ENCODE peak calls at places on chromosomes 11 and 22, in four cellular contexts. U is AG08395, W is WTC11, R is HL-60. Y is an unnamed sample.

GRCh38 chr11:69843529-69843921 is 24.3 kb upstream of the FGF3 start:
- DNase-seq in W (no peak), R (no peak), U (no peak), Y (no peak)

GRCh38 chr11:121838571-121838970 is 277.4 kb downstream of the BLID start:
- DNase-seq in R (no peak), W (no peak), U (no peak), Y (no peak)

GRCh38 chr11:112797072-112797471 is 164.1 kb upstream of the NCAM1 start:
- DNase-seq in R (no peak), W (peak), U (no peak), Y (no peak)

GRCh38 chr11:71418643-71419042 is 29.6 kb downstream of the DHCR7 start:
- DNase-seq in U (no peak), W (no peak), R (no peak), Y (no peak)

GRCh38 chr11:70471254-70471653 is 72.9 kb downstream of the CTTN start:
- DNase-seq in R (peak), W (peak), U (no peak), Y (no peak)

GRCh38 chr22:49963647-49964026 is 3.1 kb downstream of the PIM3 start:
- DNase-seq in R (no peak), U (no peak), W (no peak), Y (no peak)

GRCh38 chr11:86279713-86280112 is 22.3 kb upstream of the HIKESHI start:
- DNase-seq in W (no peak), U (no peak), R (peak), Y (no peak)

GRCh38 chr11:3631331-3631730 is 10.5 kb downstream of the ART5 start:
- DNase-seq in U (no peak), R (no peak), W (no peak), Y (no peak)

GRCh38 chr11:12287009-12287373 is 90.4 kb upstream of the PARVA start:
- DNase-seq in R (no peak), W (no peak), U (peak), Y (no peak)

GRCh38 chr11:64590763-64591221 is at the start of gene SLC22A12:
- DNase-seq in U (no peak), R (no peak), W (no peak), Y (no peak)

GRCh38 chr11:47154738-47155570 is 21.7 kb downstream of the ARFGAP2 start:
- DNase-seq in U (no peak), R (no peak), W (no peak), Y (no peak)

GRCh38 chr11:129458756-129459535 is 83.3 kb downstream of the BARX2 start:
- DNase-seq in W (no peak), R (no peak), U (no peak), Y (no peak)

Y was measured in GF-D8.